ENCODE peak calls at places on chromosome 9, in six cellular contexts. I is GM13976, T is left ventricle myocardium inferior, P is spleen, D is psoas muscle, W is cardiac muscle cell. Y is an unnamed sample.

GRCh38 chr9:3342159-3342777 is 183.5 kb downstream of the RFX3 start:
- DNase-seq in I (no peak), T (no peak), P (no peak), D (no peak), W (peak), Y (no peak)

GRCh38 chr9:92706218-92706940 is 36.4 kb upstream of the IPPK start:
- DNase-seq in I (peak), T (no peak), P (no peak), D (no peak), W (peak), Y (peak)

GRCh38 chr9:30697958-30698357 is 1686.5 kb upstream of the ACO1 start:
- DNase-seq in I (no peak), T (no peak), P (no peak), D (no peak), W (no peak), Y (no peak)

GRCh38 chr9:4573634-4574391 is 83.5 kb downstream of the SLC1A1 start:
- DNase-seq in I (no peak), T (no peak), P (no peak), D (no peak), W (no peak), Y (no peak)

GRCh38 chr9:21993893-21994525 is at the start of gene CDKN2A:
- DNase-seq in I (peak), T (no peak), P (peak), D (no peak), W (peak), Y (peak)

GRCh38 chr9:9552665-9553064 is 1060.1 kb downstream of the PTPRD start:
- DNase-seq in I (no peak), T (no peak), P (no peak), D (no peak), W (no peak), Y (no peak)

GRCh38 chr9:124765439-124765835 is 5.7 kb downstream of the NR6A1 start:
- DNase-seq in I (no peak), T (no peak), P (no peak), D (no peak), W (no peak), Y (no peak)

GRCh38 chr9:134698587-134699342 is 57.2 kb downstream of the COL5A1 start:
- DNase-seq in I (peak), T (peak), P (peak), D (peak), W (peak), Y (peak)

GRCh38 chr9:122389799-122390481 is 19.1 kb downstream of the PTGS1 start:
- DNase-seq in I (no peak), T (no peak), P (no peak), D (no peak), W (no peak), Y (peak)

GRCh38 chr9:114098660-114099522 is at the start of gene KIF12:
- DNase-seq in I (no peak), T (no peak), P (no peak), D (no peak), W (no peak), Y (peak)

GRCh38 chr9:32742296-32742695 is 41.0 kb upstream of the TMEM215 start:
- DNase-seq in I (no peak), T (no peak), P (no peak), D (no peak), W (no peak), Y (no peak)

GRCh38 chr9:72477862-72478564 is 43.4 kb upstream of the TMC1 start:
- DNase-seq in I (peak), T (no peak), P (no peak), D (no peak), W (peak), Y (peak)

GRCh38 chr9:104682642-104683041 is 11.7 kb upstream of the OR13D1 start:
- DNase-seq in I (peak), T (no peak), P (no peak), D (no peak), W (peak), Y (no peak)

GRCh38 chr9:128845186-128845931 is 15.8 kb upstream of the SPOUT1 start:
- DNase-seq in I (peak), T (no peak), P (peak), D (no peak), W (no peak), Y (no peak)

GRCh38 chr9:87081523-87081922 is 134.2 kb upstream of the GAS1 start:
- DNase-seq in I (no peak), T (no peak), P (no peak), D (no peak), W (peak), Y (no peak)

GRCh38 chr9:29928072-29928471 is 2354.8 kb upstream of the C9orf72 start:
- DNase-seq in I (no peak), T (no peak), P (no peak), D (no peak), W (no peak), Y (no peak)

GRCh38 chr9:116165912-116166311 is 12.3 kb downstream of the PAPPA start:
- DNase-seq in I (no peak), T (no peak), P (no peak), D (no peak), W (peak), Y (no peak)

GRCh38 chr9:2013688-2014087 is 1.5 kb upstream of the SMARCA2 start:
- DNase-seq in I (no peak), T (no peak), P (no peak), D (no peak), W (peak), Y (no peak)

GRCh38 chr9:92680166-92681119 is 10.5 kb upstream of the IPPK start:
- DNase-seq in I (no peak), T (no peak), P (no peak), D (peak), W (no peak), Y (no peak)

GRCh38 chr9:6910032-6910431 is 152.3 kb downstream of the KDM4C start:
- DNase-seq in I (no peak), T (no peak), P (no peak), D (no peak), W (peak), Y (no peak)
- TF ChIP-seq CTCF in I (no peak), T (peak), P (no peak), D (peak), W (peak), Y (peak)

GRCh38 chr9:131349522-131349880 is 44.4 kb upstream of the PRRC2B start:
- DNase-seq in I (no peak), T (no peak), P (no peak), D (no peak), W (no peak), Y (no peak)

GRCh38 chr9:131347376-131348020 is 46.4 kb upstream of the PRRC2B start:
- DNase-seq in I (no peak), T (no peak), P (peak), D (no peak), W (peak), Y (no peak)

GRCh38 chr9:131346559-131346958 is 47.3 kb upstream of the PRRC2B start:
- DNase-seq in I (no peak), T (no peak), P (peak), D (no peak), W (no peak), Y (no peak)

GRCh38 chr9:131349881-131350563 is 43.9 kb upstream of the PRRC2B start:
- DNase-seq in I (peak), T (peak), P (peak), D (peak), W (peak), Y (peak)

GRCh38 chr9:131348631-131349521 is 45.0 kb upstream of the PRRC2B start:
- DNase-seq in I (no peak), T (no peak), P (peak), D (no peak), W (no peak), Y (no peak)
- TF ChIP-seq CTCF in I (no peak), T (no peak), P (no peak), D (no peak), W (peak), Y (no peak)

GRCh38 chr9:133427658-133428348 is 5.6 kb downstream of the ADAMTS13 start:
- DNase-seq in I (no peak), T (no peak), P (no peak), D (no peak), W (no peak), Y (no peak)

GRCh38 chr9:133428579-133429215 is 6.5 kb downstream of the ADAMTS13 start:
- DNase-seq in I (peak), T (no peak), P (no peak), D (no peak), W (peak), Y (peak)

GRCh38 chr9:133430244-133430643 is 8.1 kb downstream of the ADAMTS13 start:
- DNase-seq in I (no peak), T (no peak), P (no peak), D (no peak), W (no peak), Y (no peak)

GRCh38 chr9:133429216-133429613 is 7.0 kb downstream of the ADAMTS13 start:
- DNase-seq in I (peak), T (no peak), P (no peak), D (no peak), W (no peak), Y (no peak)

GRCh38 chr9:133429641-133430161 is 7.5 kb downstream of the ADAMTS13 start:
- DNase-seq in I (peak), T (no peak), P (peak), D (no peak), W (peak), Y (peak)
- TF ChIP-seq CTCF in I (peak), T (peak), P (peak), D (no peak), W (peak), Y (no peak)

GRCh38 chr9:136618578-136619547 is 43.9 kb upstream of the EGFL7 start:
- DNase-seq in I (peak), T (peak), P (peak), D (no peak), W (no peak), Y (no peak)
- TF ChIP-seq CTCF in I (no peak), T (no peak), P (no peak), D (no peak), W (no peak), Y (no peak)

GRCh38 chr9:82206946-82207345 is 218.4 kb downstream of the SPATA31D1 start:
- DNase-seq in I (no peak), T (no peak), P (no peak), D (no peak), W (no peak), Y (no peak)

GRCh38 chr9:82206490-82206889 is 217.9 kb downstream of the SPATA31D1 start:
- DNase-seq in I (no peak), T (no peak), P (no peak), D (no peak), W (no peak), Y (no peak)

GRCh38 chr9:82201186-82201585 is 212.6 kb downstream of the SPATA31D1 start:
- DNase-seq in I (no peak), T (no peak), P (no peak), D (no peak), W (no peak), Y (no peak)

DNA sequence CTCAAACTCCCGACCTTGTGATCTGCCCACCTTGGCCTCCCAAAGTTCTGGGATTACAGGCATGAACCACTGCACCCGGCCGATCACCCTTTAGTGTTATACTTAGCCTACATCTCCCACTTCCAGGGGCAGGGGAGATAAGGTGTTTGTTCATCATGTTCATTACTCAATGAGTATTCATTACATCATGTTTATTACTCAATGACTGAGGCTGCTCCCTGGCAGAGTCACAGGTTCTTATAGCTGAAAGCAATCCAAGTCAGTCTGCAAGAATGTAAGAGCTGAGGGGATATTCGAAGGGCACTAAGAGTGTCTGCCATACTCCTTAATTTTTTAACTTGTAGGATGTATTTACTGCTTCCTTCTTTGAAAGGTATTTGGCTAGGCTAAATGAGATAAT is 214.2 kb downstream of the SPATA31D1 start:
- DNase-seq in I (no peak), T (no peak), P (no peak), D (no peak), W (peak), Y (no peak)
- TF ChIP-seq CTCF in I (no peak), T (no peak), P (no peak), D (no peak), W (no peak), Y (no peak)

GRCh38 chr9:135830496-135830895 is 76.8 kb downstream of the CAMSAP1 start:
- DNase-seq in I (no peak), T (no peak), P (no peak), D (no peak), W (no peak), Y (no peak)
- TF ChIP-seq CTCF in I (no peak), T (no peak), P (no peak), D (no peak), W (no peak), Y (no peak)

GRCh38 chr9:69829484-69829883 is 8.9 kb downstream of the CFAP95 start:
- DNase-seq in I (no peak), T (no peak), P (no peak), D (no peak), W (no peak), Y (no peak)
- TF ChIP-seq CTCF in I (no peak), T (no peak), P (no peak), D (no peak), W (no peak), Y (no peak)